ENCODE peak calls at places on chromosomes 1 and 21, in seven cellular contexts. J is brain microvascular endothelial cell, N is A673, M is colonic mucosa, X is neural progenitor cell, Y is PC-3, O is progenitor cell of endocrine pancreas. H is an unnamed sample.

GRCh38 chr1:40462956-40463590 is 12.8 kb downstream of the ZFP69B start:
- DNase-seq in J (no peak), O (no peak), M (no peak), N (no peak), Y (peak; percentile 3), X (no peak), H (no peak)

GRCh38 chr1:201344206-201345080 is 33.0 kb downstream of the TNNT2 start:
- DNase-seq in M (no peak), X (no peak), O (no peak), Y (no peak), J (no peak), N (no peak), H (no peak)

GRCh38 chr1:210264521-210265380 is 32.2 kb downstream of the SERTAD4 start:
- DNase-seq in X (no peak), M (no peak), Y (no peak), N (peak; percentile 46), J (no peak), O (no peak), H (peak; percentile 51)

GRCh38 chr1:55506686-55507577 is 291.8 kb upstream of the USP24 start:
- DNase-seq in Y (peak; percentile 96), O (no peak), X (no peak), J (peak; percentile 12), N (no peak), M (peak; percentile 68), H (peak; percentile 57)

GRCh38 chr1:150960646-150961045 is 14.0 kb downstream of the CERS2 start:
- DNase-seq in J (no peak), M (no peak), O (no peak), Y (no peak), N (no peak), X (no peak), H (no peak)

GRCh38 chr1:81111818-81112217 is 688.9 kb upstream of the ADGRL2 start:
- DNase-seq in J (peak; percentile 72), Y (peak; percentile 40), X (no peak), O (no peak), M (no peak), N (no peak), H (peak; percentile 45)

GRCh38 chr1:19169642-19170041 is 40.4 kb downstream of the UBR4 start:
- DNase-seq in X (no peak), J (no peak), O (no peak), N (no peak), Y (no peak), M (no peak), H (peak; percentile 29)

GRCh38 chr1:25559996-25560395 is 16.6 kb downstream of the LDLRAP1 start:
- DNase-seq in Y (no peak), N (no peak), J (no peak), M (no peak), X (no peak), O (no peak), H (no peak)

GRCh38 chr1:184882649-184883303 is 91.5 kb downstream of the NIBAN1 start:
- DNase-seq in O (no peak), M (no peak), J (no peak), X (no peak), N (no peak), Y (no peak), H (no peak)

GRCh38 chr1:99647460-99647859 is 1.5 kb downstream of the PALMD start:
- DNase-seq in J (no peak), O (no peak), M (no peak), X (no peak), N (no peak), Y (no peak), H (no peak)

GRCh38 chr1:29186707-29187106 is 5.0 kb upstream of the SRSF4 start:
- DNase-seq in M (no peak), X (peak; percentile 51), J (no peak), O (no peak), N (no peak), Y (no peak), H (no peak)

GRCh38 chr1:167819849-167820683 is 93.9 kb downstream of the ADCY10 start:
- DNase-seq in J (peak; percentile 95), N (peak; percentile 78), O (peak; percentile 36), Y (peak; percentile 93), X (peak; percentile 84), M (peak; percentile 75), H (peak; percentile 98)

GRCh38 chr1:8560611-8561544 is 243.0 kb downstream of the SLC45A1 start:
- DNase-seq in N (peak; percentile 76), M (peak; percentile 38), J (peak; percentile 36), X (peak; percentile 67), Y (peak; percentile 64), O (no peak), H (peak; percentile 41)

GRCh38 chr1:245285168-245285567 is 130.4 kb downstream of the KIF26B start:
- DNase-seq in O (no peak), Y (peak; percentile 25), N (no peak), X (no peak), J (no peak), M (no peak), H (no peak)

GRCh38 chr1:196155586-196155985 is 452.7 kb downstream of the KCNT2 start:
- DNase-seq in Y (no peak), N (no peak), J (no peak), O (no peak), X (no peak), M (no peak), H (no peak)

GRCh38 chr1:179941439-179941838 is 13.2 kb upstream of the CEP350 start:
- DNase-seq in N (no peak), M (no peak), J (no peak), Y (no peak), O (no peak), X (no peak), H (no peak)

GRCh38 chr21:43800566-43800965 is 11.2 kb downstream of the RRP1 start:
- DNase-seq in M (no peak), O (no peak), X (no peak), Y (no peak), J (no peak), N (no peak), H (no peak)

GRCh38 chr1:54378157-54378883 is 27.9 kb downstream of the SSBP3 start:
- DNase-seq in J (no peak), Y (no peak), O (no peak), X (peak; percentile 95), N (no peak), M (no peak), H (no peak)

GRCh38 chr1:27527223-27527856 is 37.4 kb upstream of the WASF2 start:
- DNase-seq in N (no peak), J (no peak), O (peak; percentile 43), M (peak; percentile 72), Y (no peak), X (peak; percentile 87), H (no peak)

GRCh38 chr21:41280115-41280919 is 36.3 kb upstream of the FAM3B start:
- DNase-seq in O (no peak), Y (no peak), X (no peak), J (no peak), N (no peak), M (no peak), H (no peak)

GRCh38 chr1:46689326-46689725 is 17.7 kb downstream of the TEX38 start:
- DNase-seq in X (peak; percentile 20), J (no peak), O (no peak), Y (no peak), M (peak; percentile 27), N (peak; percentile 17), H (no peak)

GRCh38 chr21:44884059-44884458 is 10.6 kb upstream of the PTTG1IP start:
- DNase-seq in N (no peak), O (no peak), X (no peak), Y (no peak), J (no peak), M (no peak), H (no peak)

GRCh38 chr1:196558424-196558823 is 49.8 kb downstream of the KCNT2 start:
- DNase-seq in J (peak; percentile 67), X (no peak), Y (peak; percentile 38), N (peak; percentile 42), O (no peak), M (no peak), H (peak; percentile 66)

GRCh38 chr1:3453203-3453761 is 1.2 kb upstream of the ARHGEF16 start:
- DNase-seq in N (peak; percentile 78), Y (peak; percentile 90), J (peak; percentile 51), O (peak; percentile 90), X (peak; percentile 86), M (peak; percentile 88), H (peak; percentile 50)
- TF ChIP-seq CTCF in N (peak; percentile 91), Y (peak; percentile 97), J (peak; percentile 96), O (peak; percentile 92), X (peak; percentile 84), M (peak; percentile 96), H (peak; percentile 97)

GRCh38 chr21:31537872-31538576 is 121.5 kb upstream of the SOD1 start:
- DNase-seq in O (no peak), X (peak; percentile 44), Y (no peak), N (no peak), J (no peak), M (no peak), H (no peak)
- TF ChIP-seq CTCF in O (peak; percentile 31), X (peak; percentile 69), Y (peak; percentile 47), N (peak; percentile 55), J (peak; percentile 44), M (no peak), H (peak; percentile 28)

GRCh38 chr1:42454409-42454808 is 1.4 kb downstream of the ZMYND12 start:
- DNase-seq in M (no peak), O (no peak), X (no peak), Y (no peak), N (no peak), J (no peak), H (no peak)

GRCh38 chr1:42453386-42453785 is 2.4 kb downstream of the ZMYND12 start:
- DNase-seq in N (no peak), O (no peak), J (no peak), X (no peak), M (no peak), Y (peak; percentile 43), H (no peak)

DNA sequence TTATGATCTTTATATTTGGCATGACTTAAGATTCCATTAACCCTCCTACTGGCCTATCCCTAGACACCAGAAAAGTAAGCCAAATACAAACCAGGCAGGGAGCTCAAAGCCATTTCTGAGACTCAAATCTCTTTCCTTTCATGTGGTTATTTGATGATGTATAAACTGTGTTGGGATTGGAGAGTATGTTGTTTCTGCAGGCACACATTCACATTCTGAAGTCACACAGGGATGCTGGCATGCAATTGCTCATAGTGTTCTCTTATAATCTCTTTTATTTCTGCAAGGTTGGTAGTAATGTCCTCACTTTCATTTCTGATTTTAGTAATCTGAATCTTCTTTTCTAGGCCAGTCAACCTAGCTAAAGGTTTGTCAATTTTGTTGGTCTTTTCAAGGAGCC is 5.7 kb downstream of the ZMYND12 start:
- DNase-seq in M (no peak), O (no peak), J (no peak), N (no peak), Y (no peak), X (no peak), H (no peak)
- TF ChIP-seq CTCF in M (no peak), O (no peak), J (no peak), N (no peak), Y (no peak), X (no peak), H (no peak)

DNA sequence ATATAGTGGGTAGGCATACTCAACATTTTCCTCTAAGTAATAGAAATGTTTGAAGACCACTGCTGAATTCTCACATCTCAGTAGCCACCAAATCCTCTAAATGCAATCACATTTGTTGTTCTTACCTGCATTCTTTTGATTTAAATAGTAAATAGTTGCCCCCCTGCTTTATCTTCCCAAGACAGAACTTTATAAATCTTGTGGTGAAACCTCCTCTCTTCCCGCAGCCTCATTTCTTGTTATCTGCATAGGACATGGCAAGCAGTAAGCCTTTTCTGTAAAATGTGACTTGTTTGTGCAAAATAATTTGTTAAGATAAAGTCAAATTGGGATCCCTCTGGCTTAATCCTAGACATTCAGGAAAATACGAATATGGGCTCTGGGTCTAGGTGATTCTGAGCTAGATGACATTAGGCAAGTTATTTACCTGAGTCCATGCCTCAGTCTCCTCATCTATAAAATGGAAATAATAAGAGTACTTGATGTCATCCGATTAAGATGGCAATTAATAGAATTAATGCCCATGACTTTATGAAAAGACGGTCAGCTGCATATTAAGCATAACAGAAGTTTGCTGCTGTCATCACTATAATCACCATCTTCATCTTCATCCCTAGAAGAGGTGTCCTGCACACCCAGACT is 77.7 kb downstream of the LRRC8C start:
- DNase-seq in M (no peak), J (no peak), N (no peak), O (no peak), X (no peak), Y (no peak), H (no peak)
- TF ChIP-seq CTCF in M (no peak), J (no peak), N (no peak), O (no peak), X (no peak), Y (no peak), H (no peak)

H was measured in HFFc6.